ENCODE peak calls at places on chromosomes 1 and 21, in six cellular contexts. Q, C, I, P, B and J are unnamed samples.

GRCh38 chr1:53076721-53077598 is 14.9 kb downstream of the PODN start:
- DNase-seq in Q (no peak), C (no peak), I (no peak), P (no peak), B (peak; percentile 9), J (no peak)

GRCh38 chr1:170791941-170792340 is 128.0 kb downstream of the PRRX1 start:
- DNase-seq in Q (peak; percentile 4), C (no peak), I (no peak), P (no peak), B (no peak), J (no peak)

GRCh38 chr1:196779093-196779492 is 4.5 kb downstream of the CFHR3 start:
- DNase-seq in Q (no peak), C (no peak), I (no peak), P (no peak), B (no peak), J (no peak)

GRCh38 chr1:162381383-162381782 is at the start of gene C1orf226:
- DNase-seq in Q (no peak), C (no peak), I (peak; percentile 16), P (no peak), B (no peak), J (peak; percentile 17)

GRCh38 chr1:155124503-155125463 is 2.9 kb upstream of the EFNA1 start:
- DNase-seq in Q (peak; percentile 38), C (no peak), I (no peak), P (no peak), B (no peak), J (no peak)

GRCh38 chr1:89946532-89946931 is 48.4 kb upstream of the ZNF326 start:
- DNase-seq in Q (peak; percentile 22), C (no peak), I (no peak), P (no peak), B (no peak), J (no peak)

GRCh38 chr1:115771094-115771846 is 2.8 kb upstream of the CASQ2 start:
- DNase-seq in Q (no peak), C (no peak), I (no peak), P (no peak), B (peak; percentile 26), J (no peak)

GRCh38 chr21:40936771-40937261 is 89.9 kb upstream of the DSCAM start:
- DNase-seq in Q (no peak), C (no peak), I (no peak), P (no peak), B (no peak), J (no peak)

GRCh38 chr1:243471754-243472725 is 216.2 kb downstream of the SDCCAG8 start:
- DNase-seq in Q (peak; percentile 56), C (peak; percentile 26), I (no peak), P (no peak), B (no peak), J (no peak)

GRCh38 chr1:7669559-7670208 is 101.4 kb upstream of the VAMP3 start:
- DNase-seq in Q (peak; percentile 29), C (no peak), I (peak; percentile 85), P (peak; percentile 35), B (peak; percentile 87), J (peak; percentile 45)

GRCh38 chr1:102897537-102897936 is 210.8 kb downstream of the COL11A1 start:
- DNase-seq in Q (peak; percentile 75), C (no peak), I (no peak), P (no peak), B (no peak), J (no peak)

GRCh38 chr1:191498318-191498717 is 659.9 kb upstream of the RGS18 start:
- DNase-seq in Q (peak; percentile 30), C (no peak), I (peak; percentile 22), P (no peak), B (no peak), J (no peak)

GRCh38 chr1:22210176-22210575 is 67.3 kb upstream of the WNT4 start:
- DNase-seq in Q (no peak), C (no peak), I (no peak), P (no peak), B (no peak), J (no peak)

GRCh38 chr1:117017062-117017461 is 15.5 kb downstream of the CD101 start:
- DNase-seq in Q (no peak), C (no peak), I (no peak), P (no peak), B (no peak), J (no peak)
- TF ChIP-seq SMC3 in Q (no peak), C (no peak), I (no peak), P (no peak), B (no peak), J (no peak)

GRCh38 chr21:24259241-24259640 is 1348.0 kb downstream of the MRPL39 start:
- DNase-seq in Q (peak; percentile 83), C (no peak), I (no peak), P (no peak), B (no peak), J (no peak)

GRCh38 chr21:24260751-24261150 is 1346.5 kb downstream of the MRPL39 start:
- DNase-seq in Q (no peak), C (no peak), I (no peak), P (no peak), B (no peak), J (no peak)

GRCh38 chr21:24255591-24255990 is 1351.7 kb downstream of the MRPL39 start:
- DNase-seq in Q (no peak), C (no peak), I (no peak), P (no peak), B (no peak), J (no peak)
- TF ChIP-seq SMC3 in Q (no peak), C (no peak), I (no peak), P (no peak), B (no peak), J (no peak)

GRCh38 chr21:34071683-34072082 is 1.7 kb upstream of the MRPS6 start:
- DNase-seq in Q (no peak), C (no peak), I (no peak), P (peak; percentile 58), B (no peak), J (no peak)

GRCh38 chr21:34073032-34073748 is at the start of the genes MRPS6 and SLC5A3:
- DNase-seq in Q (peak; percentile 81), C (no peak), I (peak; percentile 91), P (peak; percentile 47), B (peak; percentile 94), J (peak; percentile 13)

GRCh38 chr21:34074283-34075098 is 1.1 kb downstream of the MRPS6 start:
- DNase-seq in Q (no peak), C (no peak), I (no peak), P (no peak), B (peak; percentile 20), J (no peak)

GRCh38 chr21:34073749-34074282 is 438 bp downstream of the MRPS6 start:
- DNase-seq in Q (no peak), C (no peak), I (peak; percentile 75), P (no peak), B (peak; percentile 76), J (no peak)

DNA sequence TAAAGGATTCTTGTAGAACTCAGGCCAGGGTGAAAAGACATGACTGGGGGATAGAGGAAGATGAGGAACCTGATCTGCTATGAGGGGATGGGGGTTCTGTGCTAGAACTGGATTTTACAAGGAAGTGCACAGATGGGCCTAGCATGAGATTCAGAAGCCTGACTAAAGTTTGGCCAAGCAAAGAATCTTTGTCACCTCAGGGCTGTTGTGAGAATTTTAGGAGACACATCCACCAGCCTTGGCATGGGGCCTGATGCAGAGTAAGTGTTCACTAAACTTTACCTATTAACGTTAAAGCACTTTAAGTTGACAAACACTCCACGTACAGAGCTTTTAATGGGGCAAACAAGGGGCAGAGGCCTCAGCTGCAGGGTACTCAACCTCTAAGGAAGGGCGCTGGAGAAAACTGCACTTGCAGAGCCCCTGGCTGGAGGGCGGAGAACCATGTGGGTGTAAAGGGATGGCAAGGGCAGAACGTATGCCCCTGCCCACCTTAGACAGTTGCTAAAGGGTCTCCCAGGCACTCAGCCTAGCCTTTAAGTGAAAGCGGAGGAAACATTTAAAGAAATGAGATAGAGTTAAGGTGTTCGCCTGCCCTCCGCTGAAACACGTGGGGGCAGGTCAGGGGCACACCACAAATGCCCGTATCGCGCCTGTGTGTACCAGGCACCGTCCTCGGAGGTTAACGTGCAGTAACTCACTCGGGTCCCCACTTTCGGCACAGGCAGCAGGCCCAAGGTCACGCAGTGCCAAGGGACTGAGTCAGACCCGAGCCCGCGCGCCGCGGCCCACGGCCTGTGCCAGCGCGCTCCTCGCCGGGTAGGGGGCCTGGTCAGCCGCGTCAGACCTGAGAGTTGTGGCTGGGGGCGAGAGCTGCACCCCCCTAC is 990 bp upstream of the MRPS6 start:
- DNase-seq in Q (no peak), C (no peak), I (no peak), P (no peak), B (no peak), J (no peak)
- TF ChIP-seq SMC3 in Q (no peak), C (no peak), I (no peak), P (no peak), B (no peak), J (no peak)

GRCh38 chr1:202270871-202271326 is 70.8 kb downstream of the UBE2T start:
- DNase-seq in Q (no peak), C (no peak), I (no peak), P (no peak), B (no peak), J (no peak)
- TF ChIP-seq SMC3 in Q (no peak), C (no peak), I (no peak), P (no peak), B (no peak), J (no peak)

DNA sequence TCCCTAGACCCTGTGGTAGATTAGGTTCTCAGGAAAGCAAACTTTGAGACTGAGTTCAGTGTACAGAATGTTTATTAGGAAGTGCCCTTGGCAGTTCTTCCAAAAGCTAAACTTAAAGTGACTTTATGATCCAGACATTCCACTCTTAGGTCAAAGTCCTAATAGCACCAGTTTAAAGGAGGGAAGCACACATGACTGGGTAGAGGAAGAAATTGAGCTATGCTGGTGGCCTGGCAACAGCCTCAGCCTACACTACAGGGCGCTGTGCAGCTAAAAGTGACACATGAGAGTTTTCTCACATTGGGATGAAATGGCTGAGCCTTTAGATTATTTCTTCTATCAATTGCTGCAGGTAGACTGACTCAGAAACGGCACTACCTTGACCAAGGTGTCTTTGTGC is 280.4 kb downstream of the BRINP2 start:
- DNase-seq in Q (no peak), C (no peak), I (no peak), P (no peak), B (no peak), J (no peak)
- TF ChIP-seq SMC3 in Q (no peak), C (no peak), I (no peak), P (no peak), B (no peak), J (no peak)